ENCODE peak calls at places on chromosomes 16 and 17, in four cellular contexts. V is K562, N is GM12878, I is HCT116. F is an unnamed sample.

GRCh38 chr16:84925092-84925772 is 86.1 kb downstream of the ZDHHC7 start:
- DNase-seq in V (peak), N (no peak), I (peak), F (peak)

GRCh38 chr17:80830020-80830780 is 161.4 kb upstream of the CHMP6 start:
- DNase-seq in V (no peak), N (no peak), I (no peak), F (no peak)

GRCh38 chr16:27303256-27304100 is 10.3 kb upstream of the IL4R start:
- DNase-seq in V (no peak), N (no peak), I (no peak), F (no peak)

GRCh38 chr16:88468289-88469129 is 15.4 kb downstream of the ZFPM1 start:
- DNase-seq in V (peak), N (no peak), I (peak), F (peak)

GRCh38 chr17:27601069-27601974 is 29.7 kb upstream of the LGALS9 start:
- DNase-seq in V (peak), N (peak), I (peak), F (peak)

GRCh38 chr17:70137451-70138230 is 31.7 kb upstream of the KCNJ2 start:
- DNase-seq in V (no peak), N (peak), I (no peak), F (no peak)

GRCh38 chr17:39942076-39942475 is 14.5 kb downstream of the LRRC3C start:
- DNase-seq in V (no peak), N (no peak), I (no peak), F (no peak)

GRCh38 chr17:63066158-63066808 is 100.2 kb downstream of the TANC2 start:
- DNase-seq in V (no peak), N (no peak), I (no peak), F (no peak)

GRCh38 chr16:69324585-69325253 is 5.7 kb downstream of the PDF start:
- DNase-seq in V (no peak), N (no peak), I (no peak), F (no peak)

GRCh38 chr17:55456307-55457240 is 34.9 kb upstream of the MMD start:
- DNase-seq in V (no peak), N (no peak), I (no peak), F (no peak)

GRCh38 chr17:37466471-37466870 is 23.2 kb upstream of the DUSP14 start:
- DNase-seq in V (no peak), N (no peak), I (no peak), F (no peak)

GRCh38 chr16:66344533-66345145 is 21.9 kb upstream of the CDH5 start:
- DNase-seq in V (peak), N (no peak), I (no peak), F (peak)

GRCh38 chr16:85231959-85232358 is 119.7 kb upstream of the CIBAR2 start:
- DNase-seq in V (no peak), N (no peak), I (no peak), F (no peak)

GRCh38 chr16:80667925-80668324 is 127.1 kb downstream of the DYNLRB2 start:
- DNase-seq in V (no peak), N (no peak), I (no peak), F (no peak)

GRCh38 chr17:57329380-57330214 is 73.3 kb downstream of the MSI2 start:
- DNase-seq in V (no peak), N (no peak), I (no peak), F (no peak)
- TF ChIP-seq ZNF274 in V (no peak), N (no peak), I (no peak), F (no peak)

GRCh38 chr17:2143332-2143731 is 88.4 kb downstream of the HIC1 start:
- DNase-seq in V (no peak), N (no peak), I (no peak), F (no peak)

GRCh38 chr17:2140683-2141082 is 85.8 kb downstream of the HIC1 start:
- DNase-seq in V (no peak), N (no peak), I (no peak), F (no peak)

GRCh38 chr17:2138318-2138717 is 83.4 kb downstream of the HIC1 start:
- DNase-seq in V (peak), N (peak), I (no peak), F (no peak)

GRCh38 chr17:2138768-2139167 is 83.9 kb downstream of the HIC1 start:
- DNase-seq in V (no peak), N (peak), I (no peak), F (no peak)

GRCh38 chr17:2137342-2138098 is 82.6 kb downstream of the HIC1 start:
- DNase-seq in V (no peak), N (peak), I (peak), F (peak)
- TF ChIP-seq YY1 in V (no peak), N (no peak), I (no peak), F (no peak)

DNA sequence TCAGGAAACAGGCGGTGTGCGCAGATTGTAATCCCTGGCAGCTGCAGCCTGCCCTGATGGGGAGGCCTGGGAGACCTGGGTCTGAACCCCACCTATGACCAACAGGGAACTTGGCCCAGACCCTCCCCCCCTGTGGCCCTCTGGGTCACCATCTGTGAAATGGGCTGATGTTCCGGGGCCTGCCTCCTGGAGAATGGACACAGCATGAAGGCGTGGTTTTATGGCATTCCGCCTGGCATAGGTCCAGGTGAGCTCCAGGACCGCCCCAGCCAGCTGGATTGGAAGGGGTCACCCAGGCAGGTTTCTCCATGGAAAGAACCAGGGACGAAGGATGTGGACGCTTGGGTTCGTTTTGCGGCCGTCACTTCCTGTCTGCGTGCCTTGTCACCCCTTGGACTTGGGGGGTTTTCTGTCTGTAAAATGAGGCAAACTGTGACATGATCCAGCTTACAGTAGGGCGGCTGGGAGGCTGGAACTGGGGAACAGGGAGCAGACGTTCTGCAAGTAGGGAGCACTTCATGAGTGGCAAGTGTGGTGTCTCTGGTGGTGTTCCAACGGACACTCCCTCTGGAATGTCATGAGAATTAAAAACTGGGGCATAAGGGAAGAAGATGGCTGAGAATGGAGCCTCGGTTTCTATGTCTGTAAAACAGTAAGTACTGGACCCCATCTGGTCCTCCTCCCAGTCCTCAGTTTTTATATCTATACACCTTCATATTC is 1.6 kb downstream of the CPNE2 start:
- DNase-seq in V (no peak), N (no peak), I (no peak), F (no peak)
- H3K9ac ChIP-seq in V (no peak), N (no peak), I (no peak), F (peak)

GRCh38 chr17:67729903-67730302 is 12.2 kb downstream of the NOL11 start:
- DNase-seq in V (no peak), N (no peak), I (no peak), F (no peak)

GRCh38 chr17:67730706-67731105 is 13.0 kb downstream of the NOL11 start:
- DNase-seq in V (no peak), N (no peak), I (no peak), F (no peak)

GRCh38 chr17:67725232-67726206 is 7.8 kb downstream of the NOL11 start:
- DNase-seq in V (no peak), N (no peak), I (no peak), F (no peak)
- TF ChIP-seq ZNF274 in V (no peak), N (no peak), I (no peak), F (no peak)

DNA sequence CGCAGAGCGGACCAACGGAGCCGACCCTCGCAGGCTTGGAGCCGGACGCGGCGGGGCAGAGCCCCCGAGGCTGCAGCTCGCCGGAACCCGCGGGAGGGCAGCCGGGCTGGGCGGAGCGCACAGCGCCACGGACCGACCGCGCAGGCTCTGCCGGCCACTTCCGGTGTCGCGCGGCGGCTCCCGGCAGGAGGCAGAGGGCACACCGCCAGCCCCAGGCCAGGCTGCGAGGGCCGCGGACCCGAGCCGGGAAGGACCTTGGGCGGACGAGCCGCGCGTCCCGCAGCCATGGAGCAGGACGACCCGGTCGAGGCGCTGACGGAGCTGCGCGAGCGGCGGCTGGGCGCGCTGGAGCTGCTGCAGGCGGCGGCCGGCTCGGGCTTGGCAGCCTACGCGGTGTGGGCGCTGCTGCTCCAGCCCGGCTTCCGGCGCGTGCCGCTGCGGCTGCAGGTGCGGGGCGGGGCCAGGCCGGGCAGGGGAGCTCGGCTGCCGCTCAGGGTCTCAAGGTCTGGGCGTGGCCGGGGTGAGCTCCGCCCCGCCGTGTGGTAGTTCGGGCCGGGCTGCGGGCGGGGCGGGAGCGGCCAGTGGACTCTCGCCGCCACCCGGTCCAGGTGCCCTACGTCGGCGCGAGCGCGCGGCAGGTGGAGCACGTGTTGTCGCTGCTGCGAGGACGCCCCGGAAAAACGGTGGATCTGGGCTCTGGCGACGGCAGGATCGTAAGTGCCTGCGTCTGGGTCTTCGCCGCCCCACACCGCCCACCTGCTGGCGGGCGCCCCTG is at the start of gene ANTKMT:
- DNase-seq in V (peak), N (no peak), I (no peak), F (peak)
- TF ChIP-seq YY1 in V (peak), N (peak), I (peak), F (no peak)

GRCh38 chr17:9055281-9055680 is 34.0 kb downstream of the NTN1 start:
- DNase-seq in V (no peak), N (no peak), I (no peak), F (no peak)
- H3K9ac ChIP-seq in V (no peak), N (no peak), I (no peak), F (no peak)

DNA sequence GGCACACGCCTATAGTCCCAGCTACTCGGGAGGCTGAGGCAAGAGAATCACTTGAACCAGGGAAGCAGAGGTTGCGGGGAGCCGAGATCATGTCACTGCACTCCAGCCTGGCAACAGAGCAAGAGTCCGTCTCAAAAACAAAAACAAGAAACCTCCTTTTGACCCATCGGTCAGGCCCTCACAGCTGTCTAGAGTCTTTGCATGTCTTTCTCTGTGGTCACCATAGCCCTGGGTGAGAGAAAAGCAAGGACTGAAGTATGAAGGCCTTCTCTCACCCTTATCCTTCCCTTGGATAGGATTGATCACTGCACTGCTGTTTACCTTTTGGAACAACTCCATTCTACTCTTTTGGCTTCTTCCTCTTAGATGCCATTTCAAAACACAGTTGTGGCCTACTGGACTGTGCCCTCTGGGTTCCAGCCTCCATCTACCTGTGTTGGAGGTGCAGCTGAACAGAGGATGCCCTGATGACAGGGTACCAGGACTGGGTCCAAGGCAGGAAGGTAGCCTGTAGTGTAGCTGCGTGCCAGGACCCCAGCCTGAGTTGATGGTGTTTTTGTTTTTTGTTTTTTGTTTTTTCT is 37.1 kb downstream of the LDHD start:
- DNase-seq in V (no peak), N (no peak), I (no peak), F (no peak)
- TF ChIP-seq ZNF274 in V (no peak), N (no peak), I (no peak), F (no peak)

GRCh38 chr17:30363715-30364202 is 15.0 kb upstream of the CPD start:
- DNase-seq in V (no peak), N (peak), I (no peak), F (no peak)
- TF ChIP-seq YY1 in V (no peak), N (no peak), I (no peak), F (no peak)

F was measured in NT2/D1.